ENCODE peak calls at places on chromosomes 16 and 17, in nine cellular contexts. L is LoVo; S is GM10248; U is uterus; K is progenitor cell of endocrine pancreas; N is stimulated activated CD4-positive, alpha-beta T cell treated with anti-CD3 and anti-CD28 coated beads, Interleukin-12 subunit alpha, Interleukin-12 subunit beta, amount 100 ng/mL, for 24 hours; Y is ascending aorta; P is activated naive CD4-positive, alpha-beta T cell treated with anti-CD3 and anti-CD28 coated beads, Interleukin-2, amount 10 ng/mL, durations not matched to agents 7 days and 5 days; F is activated CD4-positive, alpha-beta T cell treated with anti-CD3 and anti-CD28 coated beads, Interleukin-2, amount 50 U/mL, for 48 hours. R is an unnamed sample.

GRCh38 chr17:72151565-72152391 is 31.0 kb downstream of the SOX9 start:
- DNase-seq in N (no peak), S (no peak), F (no peak), Y (no peak), U (no peak), P (no peak), K (no peak), L (peak; percentile 81), R (peak; percentile 98)

GRCh38 chr16:55569025-55569424 is 2.5 kb downstream of the CAPNS2 start:
- DNase-seq in P (no peak), N (no peak), K (no peak), F (no peak), S (no peak), Y (no peak), L (no peak), U (no peak), R (no peak)

GRCh38 chr17:30332057-30332542 is 1.8 kb downstream of the TMIGD1 start:
- DNase-seq in U (no peak), F (peak; percentile 51), Y (no peak), N (no peak), S (peak; percentile 24), P (peak; percentile 64), L (peak; percentile 77), K (no peak), R (peak; percentile 73)

GRCh38 chr17:58060596-58061191 is 22.5 kb upstream of the DYNLL2 start:
- DNase-seq in U (peak; percentile 56), Y (no peak), S (no peak), P (no peak), N (no peak), F (no peak), K (no peak), L (no peak), R (no peak)

GRCh38 chr17:10059684-10060211 is 138.7 kb downstream of the GAS7 start:
- DNase-seq in S (peak; percentile 77), F (no peak), Y (no peak), K (no peak), L (no peak), N (no peak), U (peak; percentile 48), P (no peak), R (no peak)

GRCh38 chr17:63639125-63639524 is 16.9 kb downstream of the MAP3K3 start:
- DNase-seq in S (no peak), Y (no peak), P (no peak), U (no peak), L (no peak), F (no peak), N (no peak), K (no peak), R (no peak)

GRCh38 chr16:86508947-86509758 is 1.2 kb upstream of the FOXF1 start:
- DNase-seq in K (no peak), Y (no peak), S (peak; percentile 52), U (peak; percentile 33), P (peak; percentile 39), F (no peak), N (no peak), L (peak; percentile 42), R (no peak)

GRCh38 chr17:50266384-50267073 is 7.7 kb upstream of the TMEM92 start:
- DNase-seq in U (peak; percentile 86), S (no peak), K (no peak), F (no peak), Y (no peak), P (peak; percentile 14), N (no peak), L (no peak), R (peak; percentile 47)

GRCh38 chr17:29007456-29008455 is 1.9 kb upstream of the SEZ6 start:
- DNase-seq in K (no peak), L (peak; percentile 50), Y (no peak), F (no peak), S (no peak), U (no peak), P (no peak), N (no peak), R (peak; percentile 97)

GRCh38 chr17:41547921-41548843 is 20.1 kb upstream of the KRT19 start:
- DNase-seq in S (no peak), P (peak; percentile 34), F (peak; percentile 78), N (peak; percentile 57), K (no peak), U (peak; percentile 93), L (peak; percentile 95), Y (peak; percentile 68), R (peak; percentile 95)

GRCh38 chr16:76278976-76279375 is 1.8 kb downstream of the CNTNAP4 start:
- DNase-seq in S (no peak), P (no peak), F (no peak), L (no peak), Y (no peak), K (no peak), U (no peak), N (no peak), R (peak; percentile 26)

GRCh38 chr16:11229906-11230305 is 26.1 kb downstream of the SOCS1 start:
- DNase-seq in P (no peak), F (no peak), U (no peak), L (no peak), N (no peak), Y (no peak), K (no peak), S (no peak), R (no peak)

GRCh38 chr17:62628845-62629555 is 1.5 kb downstream of the MRC2 start:
- DNase-seq in Y (no peak), K (no peak), U (peak; percentile 55), N (no peak), P (no peak), L (no peak), F (no peak), S (peak; percentile 18), R (no peak)

GRCh38 chr17:38761612-38762011 is 9.1 kb downstream of the PSMB3 start:
- DNase-seq in S (no peak), U (no peak), Y (no peak), P (peak; percentile 62), F (peak; percentile 35), L (no peak), K (no peak), N (no peak), R (peak; percentile 81)

GRCh38 chr17:9258115-9259020 is 237.1 kb downstream of the NTN1 start:
- DNase-seq in Y (no peak), S (no peak), L (no peak), N (no peak), U (no peak), P (no peak), F (no peak), K (no peak), R (no peak)

GRCh38 chr16:84220851-84221250 is 19.0 kb downstream of the KCNG4 start:
- DNase-seq in S (no peak), U (no peak), Y (no peak), F (no peak), K (no peak), N (no peak), L (no peak), P (no peak), R (no peak)

GRCh38 chr16:1690810-1691209 is 12.7 kb downstream of the JPT2 start:
- DNase-seq in P (no peak), Y (no peak), N (no peak), U (no peak), K (no peak), L (no peak), F (no peak), S (no peak), R (no peak)

GRCh38 chr17:78805301-78805700 is 23.2 kb upstream of the CYTH1 start:
- DNase-seq in S (no peak), K (no peak), F (peak; percentile 77), U (no peak), P (peak; percentile 52), L (no peak), Y (no peak), N (peak; percentile 46), R (no peak)

GRCh38 chr17:42413464-42414040 is 9.5 kb downstream of the CAVIN1 start:
- DNase-seq in P (no peak), Y (no peak), U (no peak), N (no peak), F (no peak), K (no peak), S (no peak), L (no peak), R (no peak)

GRCh38 chr17:4249452-4250029 is 14.2 kb downstream of the ANKFY1 start:
- DNase-seq in Y (no peak), S (peak; percentile 59), L (peak; percentile 53), K (no peak), F (no peak), U (no peak), P (no peak), N (no peak), R (peak; percentile 69)

GRCh38 chr16:65065031-65065430 is 56.8 kb downstream of the CDH11 start:
- DNase-seq in K (no peak), S (no peak), L (no peak), F (no peak), Y (no peak), N (no peak), P (no peak), U (no peak), R (no peak)

GRCh38 chr17:18143044-18143936 is 34.7 kb downstream of the MYO15A start:
- DNase-seq in K (no peak), L (no peak), S (peak; percentile 45), F (peak; percentile 7), U (no peak), N (no peak), P (no peak), Y (no peak), R (peak; percentile 40)

GRCh38 chr16:17296412-17296811 is 174.3 kb downstream of the XYLT1 start:
- DNase-seq in N (no peak), P (no peak), S (no peak), U (no peak), Y (no peak), F (no peak), L (no peak), K (no peak), R (no peak)

GRCh38 chr17:76556759-76557367 is 17.0 kb downstream of the PRCD start:
- DNase-seq in K (no peak), F (peak; percentile 37), Y (no peak), S (no peak), N (no peak), U (no peak), L (no peak), P (no peak), R (no peak)

GRCh38 chr17:47850692-47851573 is at the start of gene SP6:
- DNase-seq in S (peak; percentile 70), N (peak; percentile 39), Y (no peak), U (peak; percentile 39), K (peak; percentile 76), P (peak; percentile 74), F (peak; percentile 74), L (peak; percentile 90), R (peak; percentile 76)

GRCh38 chr16:53356478-53357207 is 77.6 kb upstream of the RBL2 start:
- DNase-seq in N (no peak), S (no peak), U (no peak), P (no peak), K (no peak), F (no peak), L (no peak), Y (no peak), R (no peak)

GRCh38 chr16:55044366-55044975 is 113.8 kb downstream of the IRX5 start:
- DNase-seq in U (no peak), P (no peak), K (no peak), F (no peak), S (no peak), L (no peak), N (no peak), Y (no peak), R (no peak)

GRCh38 chr16:27759301-27759871 is 209.4 kb downstream of the KATNIP start:
- DNase-seq in Y (no peak), K (no peak), P (no peak), F (no peak), U (no peak), L (no peak), S (no peak), N (no peak), R (no peak)

GRCh38 chr16:31440511-31441184 is 1.9 kb downstream of the ZNF843 start:
- DNase-seq in L (no peak), K (no peak), F (no peak), Y (no peak), S (no peak), N (no peak), P (no peak), U (no peak), R (no peak)

GRCh38 chr17:4074831-4075495 is 67.9 kb downstream of the ZZEF1 start:
- DNase-seq in U (no peak), N (no peak), S (peak; percentile 56), Y (no peak), K (no peak), F (no peak), P (peak; percentile 26), L (peak; percentile 24), R (peak; percentile 56)

GRCh38 chr17:57484081-57484666 is 227.9 kb downstream of the MSI2 start:
- DNase-seq in K (no peak), S (no peak), N (no peak), Y (no peak), F (no peak), L (no peak), U (no peak), P (no peak), R (no peak)

R was measured in A549.